ENCODE peak calls at places on chromosomes 3 and 15, in seven cellular contexts. O is central memory CD4-positive, alpha-beta T cell; W is AG20443; M is activated CD8-positive, alpha-beta memory T cell treated with anti-CD3 and anti-CD28 coated beads, Interleukin-2, amount 50 U/mL, for 4 hours; B is activated naive CD4-positive, alpha-beta T cell; S is AG08395; C is NCI-H1694 treated with DMSO at 0.1 percent for 48 hours. E is an unnamed sample.

GRCh38 chr15:49075876-49076275 is 29.6 kb upstream of the SECISBP2L start:
- DNase-seq in O (no peak), W (no peak), M (no peak), B (no peak), S (no peak), C (no peak), E (no peak)

GRCh38 chr15:50552238-50552637 is 5.8 kb upstream of the USP50 start:
- DNase-seq in O (no peak), W (no peak), M (no peak), B (no peak), S (no peak), C (no peak), E (no peak)

GRCh38 chr15:33871911-33872760 is 96.2 kb upstream of the CHRM5 start:
- DNase-seq in O (no peak), W (peak; percentile 44), M (no peak), B (no peak), S (peak; percentile 19), C (no peak), E (no peak)

GRCh38 chr15:27681038-27681437 is 418.1 kb downstream of the OCA2 start:
- DNase-seq in O (no peak), W (no peak), M (no peak), B (no peak), S (no peak), C (no peak), E (no peak)

GRCh38 chr15:57943766-57944165 is 121.7 kb downstream of the ALDH1A2 start:
- DNase-seq in O (no peak), W (no peak), M (no peak), B (no peak), S (no peak), C (no peak), E (no peak)

GRCh38 chr3:141699907-141700306 is 38.2 kb upstream of the RNF7 start:
- DNase-seq in O (no peak), W (no peak), M (no peak), B (no peak), S (no peak), C (no peak), E (no peak)

GRCh38 chr3:166444336-166444735 is 607.1 kb upstream of the BCHE start:
- DNase-seq in O (no peak), W (no peak), M (no peak), B (no peak), S (no peak), C (no peak), E (no peak)

GRCh38 chr15:58529041-58529440 is 97.2 kb downstream of the LIPC start:
- DNase-seq in O (no peak), W (no peak), M (no peak), B (no peak), S (no peak), C (no peak), E (no peak)

GRCh38 chr15:60062826-60063225 is 58.7 kb downstream of the FOXB1 start:
- DNase-seq in O (no peak), W (peak; percentile 16), M (no peak), B (no peak), S (no peak), C (no peak), E (no peak)

GRCh38 chr3:111582114-111582461 is 13.1 kb downstream of the ZBED2 start:
- DNase-seq in O (no peak), W (peak; percentile 85), M (no peak), B (no peak), S (peak; percentile 89), C (no peak), E (no peak)

GRCh38 chr15:45993072-45993471 is 358.2 kb downstream of the SQOR start:
- DNase-seq in O (no peak), W (no peak), M (no peak), B (no peak), S (no peak), C (no peak), E (no peak)

GRCh38 chr3:101725890-101726275 is 1.5 kb downstream of the CEP97 start:
- DNase-seq in O (no peak), W (no peak), M (no peak), B (no peak), S (no peak), C (no peak), E (no peak)

GRCh38 chr3:4633078-4634004 is 140.2 kb downstream of the ITPR1 start:
- DNase-seq in O (peak; percentile 34), W (peak; percentile 69), M (no peak), B (no peak), S (peak; percentile 78), C (peak; percentile 0), E (peak; percentile 2)

GRCh38 chr3:4247391-4247790 is 55.8 kb upstream of the SETMAR start:
- DNase-seq in O (no peak), W (no peak), M (no peak), B (no peak), S (no peak), C (no peak), E (no peak)

GRCh38 chr15:68524753-68525584 is 53.8 kb upstream of the CORO2B start:
- DNase-seq in O (no peak), W (peak; percentile 74), M (no peak), B (no peak), S (peak; percentile 77), C (no peak), E (no peak)

GRCh38 chr15:72285927-72286516 is 13.7 kb upstream of the PARP6 start:
- DNase-seq in O (peak; percentile 32), W (peak; percentile 72), M (peak; percentile 61), B (peak; percentile 6), S (peak; percentile 37), C (peak; percentile 5), E (peak; percentile 2)

GRCh38 chr3:103866113-103866512 is 1431.3 kb downstream of the ZPLD1 start:
- DNase-seq in O (no peak), W (no peak), M (no peak), B (no peak), S (no peak), C (no peak), E (no peak)

GRCh38 chr15:45141386-45141785 is 11.6 kb downstream of the DUOX1 start:
- DNase-seq in O (no peak), W (no peak), M (no peak), B (no peak), S (no peak), C (no peak), E (no peak)

GRCh38 chr3:150251187-150251592 is 156.9 kb upstream of the TSC22D2 start:
- DNase-seq in O (no peak), W (no peak), M (no peak), B (no peak), S (no peak), C (peak; percentile 20), E (peak; percentile 52)

GRCh38 chr15:39997031-39997430 is 42.0 kb downstream of the SRP14 start:
- DNase-seq in O (no peak), W (peak; percentile 25), M (no peak), B (no peak), S (peak; percentile 28), C (no peak), E (no peak)

GRCh38 chr3:131402391-131403039 is 20.9 kb downstream of the NUDT16 start:
- DNase-seq in O (no peak), W (peak; percentile 13), M (no peak), B (no peak), S (peak; percentile 31), C (no peak), E (no peak)

GRCh38 chr15:89406218-89406716 is 71.6 kb upstream of the POLG start:
- DNase-seq in O (no peak), W (no peak), M (no peak), B (no peak), S (no peak), C (no peak), E (no peak)

GRCh38 chr15:80490431-80490990 is 86.3 kb downstream of the ARNT2 start:
- DNase-seq in O (no peak), W (no peak), M (no peak), B (no peak), S (no peak), C (no peak), E (no peak)

GRCh38 chr15:95105229-95105628 is 873.9 kb downstream of the MCTP2 start:
- DNase-seq in O (no peak), W (peak; percentile 30), M (no peak), B (no peak), S (peak; percentile 32), C (no peak), E (no peak)